ENCODE peak calls at places on chromosomes 12 and 14, in four cellular contexts. One of them, this sample, is unnamed.

GRCh38 chr12:55673638-55674037 is 34.1 kb downstream of the ITGA7 start:
- DNase-seq in T47D: no peak
- DNase-seq in globus pallidus: peak
- DNase-seq in cardiac fibroblast: no peak
- DNase-seq in this sample: peak

GRCh38 chr14:75711134-75711795 is 50.2 kb downstream of the TTLL5 start:
- DNase-seq in T47D: peak
- DNase-seq in globus pallidus: peak
- DNase-seq in cardiac fibroblast: peak
- DNase-seq in this sample: peak

GRCh38 chr12:104632724-104633181 is 176.0 kb downstream of the CHST11 start:
- DNase-seq in T47D: no peak
- DNase-seq in globus pallidus: no peak
- DNase-seq in cardiac fibroblast: peak
- DNase-seq in this sample: no peak

GRCh38 chr12:26150737-26151450 is 26.1 kb upstream of the BHLHE41 start:
- DNase-seq in T47D: no peak
- DNase-seq in globus pallidus: no peak
- DNase-seq in cardiac fibroblast: peak
- DNase-seq in this sample: no peak

GRCh38 chr14:27391331-27391730 is 793.5 kb upstream of the NOVA1 start:
- DNase-seq in T47D: no peak
- DNase-seq in globus pallidus: no peak
- DNase-seq in cardiac fibroblast: peak
- DNase-seq in this sample: no peak

GRCh38 chr14:94173885-94174621 is at the start of gene PPP4R4:
- DNase-seq in T47D: peak
- DNase-seq in globus pallidus: peak
- DNase-seq in cardiac fibroblast: peak
- DNase-seq in this sample: peak

GRCh38 chr12:2386566-2386965 is 333.8 kb downstream of the CACNA1C start:
- DNase-seq in T47D: no peak
- DNase-seq in globus pallidus: no peak
- DNase-seq in cardiac fibroblast: no peak
- DNase-seq in this sample: no peak

GRCh38 chr12:116125981-116126566 is 151.4 kb downstream of the MED13L start:
- DNase-seq in T47D: no peak
- DNase-seq in globus pallidus: no peak
- DNase-seq in cardiac fibroblast: peak
- DNase-seq in this sample: no peak

GRCh38 chr14:88552859-88553258 is 1.9 kb downstream of the PTPN21 start:
- DNase-seq in T47D: no peak
- DNase-seq in globus pallidus: no peak
- DNase-seq in cardiac fibroblast: no peak
- DNase-seq in this sample: no peak

This sample was measured in B cell.